ENCODE peak calls at places on chromosomes 2 and 18, in five cellular contexts. J, Q, N, C and A are unnamed samples.

GRCh38 chr18:57980573-57981348 is 63.3 kb upstream of the NEDD4L start:
- DNase-seq in C (no peak), J (no peak), N (no peak), Q (no peak), A (no peak)

GRCh38 chr2:98608118-98608961 is at the start of the genes COA5 and UNC50:
- DNase-seq in N (peak), J (peak), C (peak), Q (peak), A (peak)

GRCh38 chr18:2656237-2657042 is 914 bp downstream of the SMCHD1 start:
- DNase-seq in J (peak), Q (peak), C (peak), N (peak), A (peak)

GRCh38 chr2:101124061-101124460 is 27.1 kb downstream of the TBC1D8 start:
- DNase-seq in Q (no peak), J (no peak), N (no peak), C (no peak), A (no peak)

GRCh38 chr18:31303771-31304170 is 14.2 kb upstream of the DSG1 start:
- DNase-seq in C (no peak), J (no peak), Q (no peak), N (no peak), A (no peak)

GRCh38 chr2:227237786-227238185 is 73.4 kb downstream of the COL4A3 start:
- DNase-seq in C (no peak), J (no peak), Q (no peak), N (no peak), A (no peak)

GRCh38 chr2:72144746-72145657 is 2.7 kb downstream of the CYP26B1 start:
- DNase-seq in Q (no peak), J (no peak), N (no peak), C (peak), A (peak)

GRCh38 chr18:8279931-8280330 is 329.3 kb upstream of the RAB12 start:
- DNase-seq in C (no peak), Q (no peak), J (no peak), N (no peak), A (no peak)

GRCh38 chr2:150192701-150193100 is 294.8 kb downstream of the RND3 start:
- DNase-seq in Q (no peak), N (no peak), C (no peak), J (no peak), A (no peak)

GRCh38 chr2:20480913-20481312 is 34.0 kb downstream of the RHOB start:
- DNase-seq in J (no peak), C (no peak), Q (no peak), N (no peak), A (no peak)

GRCh38 chr18:22465859-22466602 is 48.3 kb upstream of the CTAGE1 start:
- DNase-seq in C (peak), N (no peak), J (no peak), Q (no peak), A (no peak)